ENCODE peak calls at places on chromosomes 12 and 14, in five cellular contexts. K is HT1080; P is Calu3; B is activated CD4-positive, alpha-beta T cell treated with anti-CD3 and anti-CD28 coated beads, Interleukin-2, amount 50 U/mL, for 24 hours; G is NCI-H2171 treated with DMSO at 0.1 percent for 48 hours. O is an unnamed sample.

GRCh38 chr12:85179680-85180300 is 100.2 kb upstream of the ALX1 start:
- DNase-seq in K (peak), G (no peak), B (no peak), P (no peak), O (no peak)

GRCh38 chr12:95164656-95165055 is 52.6 kb downstream of the FGD6 start:
- DNase-seq in G (no peak), K (no peak), P (no peak), B (no peak), O (no peak)

GRCh38 chr12:14664434-14665023 is 31.9 kb downstream of the GUCY2C start:
- DNase-seq in B (peak), K (peak), G (peak), P (peak), O (no peak)

GRCh38 chr12:4824415-4824814 is 85.3 kb upstream of the KCNA1 start:
- DNase-seq in B (no peak), G (no peak), P (no peak), K (peak), O (no peak)

GRCh38 chr14:99621948-99622347 is 17.9 kb upstream of the CCDC85C start:
- DNase-seq in B (no peak), K (no peak), P (no peak), G (no peak), O (no peak)

GRCh38 chr12:93520454-93520853 is 52.0 kb upstream of the SOCS2 start:
- DNase-seq in B (no peak), P (no peak), G (no peak), K (no peak), O (no peak)

GRCh38 chr14:61647704-61648103 is 47.6 kb upstream of the HIF1A start:
- DNase-seq in K (no peak), P (no peak), B (no peak), G (no peak), O (no peak)

GRCh38 chr12:92002673-92003382 is 142.8 kb downstream of the BTG1 start:
- DNase-seq in K (no peak), G (peak), B (no peak), P (no peak), O (no peak)

GRCh38 chr12:123645851-123646250 is 12.2 kb downstream of the GTF2H3 start:
- DNase-seq in B (no peak), G (no peak), K (no peak), P (no peak), O (no peak)

GRCh38 chr12:129200576-129200975 is 347.3 kb downstream of the GLT1D1 start:
- DNase-seq in G (no peak), B (no peak), K (no peak), P (no peak), O (no peak)

GRCh38 chr12:95836185-95836609 is 22.6 kb upstream of the SNRPF start:
- DNase-seq in G (peak), B (no peak), K (peak), P (no peak), O (no peak)

GRCh38 chr12:53096761-53097160 is 706 bp upstream of the IGFBP6 start:
- DNase-seq in K (no peak), P (no peak), G (no peak), B (no peak), O (no peak)

GRCh38 chr12:7748774-7749296 is 1.7 kb upstream of the CLEC4C start:
- DNase-seq in K (no peak), G (no peak), B (no peak), P (no peak), O (no peak)

GRCh38 chr12:32053881-32054624 is 52.6 kb upstream of the BICD1 start:
- DNase-seq in P (no peak), K (no peak), G (no peak), B (no peak), O (no peak)

GRCh38 chr12:104063712-104064030 is 660 bp upstream of the HCFC2 start:
- DNase-seq in K (no peak), G (no peak), B (no peak), P (no peak), O (no peak)

GRCh38 chr12:65825573-65826512 is 1.6 kb downstream of the HMGA2 start:
- DNase-seq in G (no peak), K (no peak), P (peak), B (no peak), O (no peak)

GRCh38 chr14:21102472-21103164 is 1.8 kb downstream of the TMEM253 start:
- DNase-seq in K (no peak), B (no peak), P (no peak), G (peak), O (no peak)

GRCh38 chr14:20697273-20698017 is 8.9 kb downstream of the ANG start:
- DNase-seq in G (peak), K (peak), B (peak), P (peak), O (no peak)

GRCh38 chr14:61474021-61474420 is 152.6 kb downstream of the PRKCH start:
- DNase-seq in P (no peak), B (no peak), G (no peak), K (no peak), O (no peak)

GRCh38 chr12:50567926-50568325 is 63.1 kb downstream of the DIP2B start:
- DNase-seq in K (no peak), P (no peak), B (no peak), G (no peak), O (no peak)

GRCh38 chr12:113684053-113684907 is 212.6 kb upstream of the LHX5 start:
- DNase-seq in K (peak), B (no peak), G (peak), P (no peak), O (no peak)

GRCh38 chr12:123686636-123687190 is 15.8 kb downstream of the TCTN2 start:
- DNase-seq in B (no peak), K (no peak), G (no peak), P (no peak), O (no peak)

GRCh38 chr12:32302218-32302826 is 97.0 kb upstream of the FGD4 start:
- DNase-seq in G (peak), P (peak), K (peak), B (no peak), O (no peak)

GRCh38 chr14:95340201-95340697 is 20.5 kb upstream of the CLMN start:
- DNase-seq in P (peak), K (peak), B (no peak), G (no peak), O (no peak)

GRCh38 chr12:103840881-103841689 is at the start of gene NT5DC3:
- DNase-seq in K (peak), P (peak), B (peak), G (peak), O (peak)

GRCh38 chr12:114774181-114774580 is 90.2 kb upstream of the TBX3 start:
- DNase-seq in K (peak), G (no peak), B (no peak), P (no peak), O (no peak)

GRCh38 chr14:89899917-89900680 is 54.4 kb downstream of the EFCAB11 start:
- DNase-seq in G (peak), P (no peak), B (no peak), K (no peak), O (no peak)

GRCh38 chr12:19129121-19129485 is 430 bp upstream of the PLEKHA5 start:
- DNase-seq in K (peak), G (no peak), B (no peak), P (no peak), O (no peak)

GRCh38 chr14:24246765-24247212 is 4.4 kb upstream of the TINF2 start:
- DNase-seq in G (no peak), B (peak), K (peak), P (no peak), O (no peak)

GRCh38 chr14:75433631-75434556 is 6.1 kb downstream of the JDP2 start:
- DNase-seq in K (no peak), P (no peak), G (no peak), B (no peak), O (no peak)

GRCh38 chr14:77204457-77204796 is 22.8 kb downstream of the TMEM63C start:
- DNase-seq in P (no peak), K (no peak), B (no peak), G (peak), O (no peak)

GRCh38 chr12:53599579-53599978 is 26.6 kb downstream of the ATF7 start:
- DNase-seq in B (no peak), G (no peak), K (no peak), P (no peak), O (no peak)

GRCh38 chr14:32230181-32230580 is 27.1 kb upstream of the RNU6-8 start:
- DNase-seq in G (no peak), B (no peak), P (no peak), K (peak), O (no peak)